ENCODE peak calls at places on chromosomes 12 and 14, in six cellular contexts. Q is SJCRH30, Z is tibial artery, P is heart right ventricle, E is AG04450, L is stomach. O is an unnamed sample.
A peak's percentile ranks its signal among the peaks of the same experiment; 100 is the strongest.

GRCh38 chr12:81811066-81811777 is 52.1 kb upstream of the PPFIA2 start:
- DNase-seq in Q (no peak), Z (peak; percentile 68), P (no peak), E (no peak), L (no peak), O (no peak)

GRCh38 chr12:28631831-28632230 is 441.6 kb downstream of the CCDC91 start:
- DNase-seq in Q (no peak), Z (no peak), P (no peak), E (peak; percentile 27), L (no peak), O (no peak)

GRCh38 chr14:67187210-67187609 is 2.0 kb upstream of the GARIN2 start:
- DNase-seq in Q (peak; percentile 34), Z (no peak), P (no peak), E (no peak), L (no peak), O (no peak)

GRCh38 chr14:59246566-59246965 is 58.1 kb downstream of the DAAM1 start:
- DNase-seq in Q (no peak), Z (no peak), P (no peak), E (no peak), L (no peak), O (no peak)

GRCh38 chr12:56628671-56629458 is 1.3 kb downstream of the BAZ2A start:
- DNase-seq in Q (peak; percentile 68), Z (peak; percentile 80), P (peak; percentile 65), E (peak; percentile 15), L (peak; percentile 70), O (peak; percentile 60)

GRCh38 chr12:111349748-111350520 is 19.0 kb downstream of the PHETA1 start:
- DNase-seq in Q (no peak), Z (no peak), P (no peak), E (no peak), L (no peak), O (no peak)

GRCh38 chr12:49105504-49106120 is 5.0 kb downstream of the LMBR1L start:
- DNase-seq in Q (no peak), Z (no peak), P (no peak), E (no peak), L (no peak), O (no peak)

GRCh38 chr12:70165450-70165849 is 77.8 kb upstream of the CNOT2 start:
- DNase-seq in Q (no peak), Z (no peak), P (no peak), E (no peak), L (no peak), O (no peak)

GRCh38 chr14:20998674-20999366 is at the start of gene SLC39A2:
- DNase-seq in Q (peak; percentile 20), Z (peak; percentile 79), P (peak; percentile 45), E (no peak), L (no peak), O (peak; percentile 44)

GRCh38 chr12:111458773-111459172 is 53.0 kb downstream of the SH2B3 start:
- DNase-seq in Q (no peak), Z (peak; percentile 25), P (no peak), E (no peak), L (no peak), O (no peak)

GRCh38 chr14:90645842-90646443 is 170.3 kb downstream of the TTC7B start:
- DNase-seq in Q (peak; percentile 98), Z (no peak), P (no peak), E (no peak), L (no peak), O (peak; percentile 64)

GRCh38 chr12:2574536-2574935 is 220.2 kb upstream of the FKBP4 start:
- DNase-seq in Q (no peak), Z (peak; percentile 41), P (no peak), E (no peak), L (no peak), O (no peak)

GRCh38 chr12:67426067-67426466 is 156.9 kb downstream of the CAND1 start:
- DNase-seq in Q (peak; percentile 85), Z (no peak), P (no peak), E (peak; percentile 57), L (no peak), O (no peak)

GRCh38 chr14:50342211-50343080 is 30.3 kb downstream of the DMAC2L start:
- DNase-seq in Q (peak; percentile 71), Z (peak; percentile 76), P (peak; percentile 33), E (no peak), L (no peak), O (no peak)

GRCh38 chr14:71574976-71575375 is 357.3 kb upstream of the RGS6 start:
- DNase-seq in Q (no peak), Z (no peak), P (no peak), E (peak; percentile 66), L (no peak), O (no peak)

GRCh38 chr12:645563-646071 is 17.6 kb downstream of the NINJ2 start:
- DNase-seq in Q (no peak), Z (peak; percentile 82), P (no peak), E (no peak), L (peak; percentile 38), O (no peak)

GRCh38 chr14:50964683-50965390 is 20.6 kb upstream of the PYGL start:
- DNase-seq in Q (peak; percentile 38), Z (peak; percentile 78), P (no peak), E (peak; percentile 96), L (peak; percentile 54), O (no peak)

GRCh38 chr14:54175298-54175942 is 218.8 kb upstream of the BMP4 start:
- DNase-seq in Q (peak; percentile 93), Z (peak; percentile 67), P (no peak), E (peak; percentile 43), L (peak; percentile 74), O (peak; percentile 75)

GRCh38 chr14:105072892-105073719 is 7.9 kb upstream of the GPR132 start:
- DNase-seq in Q (no peak), Z (peak; percentile 56), P (no peak), E (no peak), L (no peak), O (no peak)

GRCh38 chr14:73133795-73134194 is 2.5 kb upstream of the PSEN1 start:
- DNase-seq in Q (no peak), Z (no peak), P (no peak), E (no peak), L (no peak), O (no peak)

GRCh38 chr12:113191236-113191635 is 5.7 kb downstream of the RITA1 start:
- DNase-seq in Q (no peak), Z (no peak), P (no peak), E (no peak), L (no peak), O (no peak)

GRCh38 chr12:108825205-108825950 is 32.0 kb downstream of the SSH1 start:
- DNase-seq in Q (no peak), Z (no peak), P (no peak), E (no peak), L (no peak), O (no peak)

GRCh38 chr14:56870336-56870735 is 60.1 kb upstream of the OTX2 start:
- DNase-seq in Q (no peak), Z (no peak), P (no peak), E (no peak), L (no peak), O (no peak)

GRCh38 chr14:75826599-75826998 is 155.2 kb downstream of the TGFB3 start:
- DNase-seq in Q (no peak), Z (no peak), P (no peak), E (no peak), L (no peak), O (no peak)

GRCh38 chr12:112294793-112295192 is 87.4 kb downstream of the HECTD4 start:
- DNase-seq in Q (peak; percentile 7), Z (no peak), P (no peak), E (no peak), L (no peak), O (no peak)

GRCh38 chr12:29782821-29783772 is 645 bp downstream of the TMTC1 start:
- DNase-seq in Q (peak; percentile 72), Z (peak; percentile 79), P (peak; percentile 59), E (no peak), L (peak; percentile 28), O (peak; percentile 30)

GRCh38 chr12:6946033-6946919 is 2.5 kb downstream of the C12orf57 start:
- DNase-seq in Q (no peak), Z (no peak), P (peak; percentile 38), E (no peak), L (peak; percentile 97), O (peak; percentile 93)
- H3K27ac ChIP-seq in Q (no peak overlapping the region), Z (no peak overlapping the region), P (peak overlapping the region; percentile 50), E (no peak overlapping the region), L (peak overlapping the region; percentile 98), O (no peak overlapping the region)

GRCh38 chr12:95077341-95077740 is 3.9 kb upstream of the NR2C1 start:
- DNase-seq in Q (no peak), Z (no peak), P (no peak), E (no peak), L (no peak), O (no peak)

GRCh38 chr12:95072900-95073697 is at the start of gene NR2C1:
- DNase-seq in Q (peak; percentile 93), Z (peak; percentile 95), P (peak; percentile 92), E (peak; percentile 77), L (peak; percentile 88), O (peak; percentile 95)

GRCh38 chr12:95074766-95075165 is 1.3 kb upstream of the NR2C1 start:
- DNase-seq in Q (no peak), Z (no peak), P (no peak), E (no peak), L (no peak), O (no peak)

GRCh38 chr12:95070378-95070777 is 3.0 kb downstream of the NR2C1 start:
- DNase-seq in Q (no peak), Z (no peak), P (no peak), E (no peak), L (no peak), O (no peak)

GRCh38 chr12:95073698-95074520 is 491 bp upstream of the NR2C1 start:
- DNase-seq in Q (no peak), Z (no peak), P (no peak), E (no peak), L (no peak), O (no peak)
- H3K27ac ChIP-seq in Q (no peak overlapping the region), Z (peak overlapping the region; percentile 79), P (peak overlapping the region; percentile 95), E (no peak overlapping the region), L (peak overlapping the region; percentile 88), O (peak overlapping the region; percentile 88)

DNA sequence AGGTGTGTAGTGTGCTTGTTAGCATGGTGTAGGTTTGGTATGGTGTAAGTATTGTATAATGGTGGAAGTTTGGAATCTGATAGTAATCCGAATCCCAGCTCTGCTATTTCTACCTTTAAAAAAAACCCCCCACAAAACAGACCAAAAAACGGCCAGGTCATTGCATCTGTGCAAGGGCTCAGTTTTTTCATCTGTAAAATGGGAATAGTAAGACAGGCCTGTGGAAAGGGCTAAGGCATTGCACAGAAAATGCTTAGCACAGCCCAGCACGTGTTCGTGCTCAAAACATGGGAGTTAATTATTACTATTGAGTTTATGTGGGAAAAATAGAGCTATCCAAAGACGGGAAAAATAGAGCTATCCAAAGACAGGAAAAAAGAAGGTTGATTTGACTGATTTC is 126.6 kb upstream of the MAX start:
- DNase-seq in Q (no peak), Z (peak; percentile 9), P (no peak), E (no peak), L (no peak), O (no peak)
- H3K27ac ChIP-seq in Q (no peak overlapping the region), Z (no peak overlapping the region), P (peak overlapping the region; percentile 86), E (no peak overlapping the region), L (peak overlapping the region; percentile 87), O (no peak overlapping the region)

DNA sequence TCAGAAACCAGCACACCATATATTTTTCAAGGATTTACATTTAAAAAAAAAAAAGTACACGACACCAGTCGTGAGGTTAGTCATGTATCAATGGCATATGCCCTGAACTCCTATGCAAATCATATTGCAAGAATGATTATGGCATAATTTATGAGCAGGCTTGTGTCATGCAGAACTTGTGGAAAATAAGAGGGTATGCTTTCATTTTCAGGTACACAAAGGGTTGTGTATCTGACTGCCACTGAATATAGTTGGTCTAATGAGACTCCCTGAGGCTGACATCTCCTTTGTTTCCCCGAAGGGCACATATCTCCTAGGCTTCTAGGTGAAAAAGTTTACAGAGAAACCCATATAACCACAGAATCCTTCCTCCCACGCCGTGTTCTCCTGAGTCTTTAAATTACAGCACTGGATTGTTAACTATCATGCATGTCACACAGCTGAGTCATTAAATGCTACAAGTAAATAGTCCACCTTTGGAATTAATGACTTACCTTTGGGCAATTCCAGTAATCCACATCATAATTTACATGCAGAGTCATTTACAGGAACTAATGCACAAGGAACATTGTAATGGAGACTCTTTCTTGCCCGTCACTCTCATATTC is 356.7 kb upstream of the DIO2 start:
- DNase-seq in Q (no peak), Z (no peak), P (no peak), E (peak; percentile 21), L (no peak), O (no peak)
- H3K27ac ChIP-seq in Q (no peak overlapping the region), Z (no peak overlapping the region), P (no peak overlapping the region), E (peak overlapping the region; percentile 40), L (no peak overlapping the region), O (no peak overlapping the region)